ENCODE peak calls at places on chromosomes 13 and 19, in four cellular contexts. C, H, W and Q are unnamed samples.

GRCh38 chr13:21322304-21322965 is 136.7 kb downstream of the ZDHHC20 start:
- DNase-seq in C (no peak), H (no peak), W (no peak), Q (no peak)

GRCh38 chr13:46561691-46562090 is 8.7 kb downstream of the LRCH1 start:
- DNase-seq in C (no peak), H (no peak), W (no peak), Q (peak; percentile 61)

GRCh38 chr13:33251131-33251629 is 34.4 kb downstream of the STARD13 start:
- DNase-seq in C (no peak), H (no peak), W (no peak), Q (peak; percentile 87)

GRCh38 chr19:48418317-48419064 is 25.0 kb downstream of the GRIN2D start:
- DNase-seq in C (no peak), H (peak; percentile 80), W (no peak), Q (no peak)

GRCh38 chr13:37344051-37344450 is 238.6 kb upstream of the CSNK1A1L start:
- DNase-seq in C (no peak), H (no peak), W (no peak), Q (no peak)

GRCh38 chr13:66940113-66940512 is 290.0 kb downstream of the PCDH9 start:
- DNase-seq in C (no peak), H (no peak), W (no peak), Q (peak; percentile 47)

GRCh38 chr13:42377640-42378382 is 105.9 kb downstream of the AKAP11 start:
- DNase-seq in C (no peak), H (no peak), W (no peak), Q (no peak)

GRCh38 chr13:92842145-92842544 is 384.5 kb upstream of the GPC6 start:
- DNase-seq in C (no peak), H (no peak), W (no peak), Q (no peak)

GRCh38 chr13:50485979-50486935 is 357.2 kb downstream of the DLEU7 start:
- DNase-seq in C (no peak), H (peak; percentile 42), W (no peak), Q (no peak)

GRCh38 chr13:57583529-57583928 is 48.0 kb upstream of the PCDH17 start:
- DNase-seq in C (no peak), H (no peak), W (no peak), Q (no peak)

GRCh38 chr19:19115954-19116353 is 22.3 kb downstream of the TMEM161A start:
- DNase-seq in C (no peak), H (peak; percentile 73), W (peak; percentile 45), Q (no peak)
- TF ChIP-seq JUN in C (no peak), H (no peak), W (no peak), Q (no peak)

DNA sequence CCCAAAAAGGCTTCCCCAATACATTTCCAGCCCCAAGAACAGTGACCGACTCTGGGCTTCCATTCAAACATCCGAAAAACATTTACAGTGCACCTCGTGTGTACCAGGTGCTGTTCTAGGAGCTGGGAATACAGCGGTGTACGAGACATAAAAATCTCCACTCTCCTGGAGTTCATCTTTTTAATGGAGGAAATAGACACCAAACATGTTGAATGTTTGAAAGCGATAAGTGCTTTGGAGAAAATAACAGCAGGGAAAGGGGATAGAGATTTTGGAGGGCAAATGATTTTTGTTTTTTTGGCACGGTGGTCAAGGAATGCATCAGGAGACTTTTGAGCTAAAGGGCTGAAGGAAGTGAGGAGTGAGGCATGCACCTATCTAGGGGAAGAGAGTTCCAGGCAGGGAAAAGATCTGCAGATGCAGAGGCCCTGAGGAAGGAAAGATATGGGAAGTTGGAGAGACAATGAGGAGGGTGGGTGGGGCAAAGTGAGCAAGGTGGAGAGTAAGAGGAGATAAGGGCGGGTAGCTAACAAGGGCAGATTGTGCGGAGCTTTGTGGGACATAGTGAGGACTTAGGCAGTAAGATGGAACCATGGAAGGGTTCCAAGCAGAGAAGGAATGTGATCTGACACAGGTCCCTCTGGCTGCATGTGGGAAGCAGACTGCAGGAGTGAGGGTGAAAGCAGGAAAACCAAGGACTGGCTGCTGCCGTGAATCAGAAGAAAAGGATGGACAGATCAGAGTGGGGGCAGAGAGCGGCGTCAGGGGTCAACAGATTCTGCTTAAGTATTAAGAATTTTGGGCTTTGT is 703 bp upstream of the FBL start:
- DNase-seq in C (no peak), H (peak; percentile 91), W (no peak), Q (no peak)
- TF ChIP-seq EZH2 in C (no peak), H (no peak), W (no peak), Q (no peak)

DNA sequence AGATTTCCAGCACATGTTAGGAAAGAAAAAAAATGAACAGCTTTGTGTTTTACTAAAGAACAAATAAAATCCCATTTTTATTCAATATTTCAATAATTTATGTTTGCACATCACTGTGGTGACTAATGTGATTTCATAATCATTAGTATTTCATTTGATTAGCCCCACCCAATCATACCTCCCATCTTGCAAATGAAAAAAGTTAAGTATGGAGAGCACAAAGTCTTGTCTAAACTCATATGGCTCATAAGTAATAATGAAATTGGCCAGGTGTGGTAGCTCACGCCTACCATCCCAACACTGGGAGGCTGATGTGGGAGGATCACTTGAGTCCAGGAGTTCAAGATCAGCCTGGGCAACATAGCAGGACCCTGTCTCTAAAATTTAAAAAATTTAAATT is 3.8 kb downstream of the ZNF490 start:
- DNase-seq in C (no peak), H (no peak), W (no peak), Q (no peak)
- TF ChIP-seq JUN in C (no peak), H (no peak), W (no peak), Q (no peak)

DNA sequence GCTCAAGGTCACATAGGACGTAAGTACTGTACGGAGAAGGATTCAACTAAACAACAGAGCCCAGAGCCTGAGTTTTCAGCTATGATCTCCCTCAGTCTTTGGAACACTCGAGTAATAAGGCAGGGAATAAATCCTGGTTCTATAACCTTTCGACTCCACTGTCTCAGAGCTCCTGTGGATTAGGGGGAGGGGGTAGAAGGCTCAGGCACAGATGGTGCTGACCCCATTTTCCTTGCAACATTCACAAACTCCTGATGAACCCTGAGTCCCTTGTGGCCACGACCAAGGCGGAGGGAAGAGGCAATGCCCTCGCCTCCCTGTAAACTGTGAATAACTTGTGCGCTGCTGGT is 21.3 kb downstream of the NOVA2 start:
- DNase-seq in C (no peak), H (no peak), W (no peak), Q (no peak)
- TF ChIP-seq EZH2 in C (no peak), H (no peak), W (no peak), Q (no peak)

GRCh38 chr19:40754611-40755247 is 3.7 kb downstream of the SNRPA start:
- DNase-seq in C (no peak), H (no peak), W (peak; percentile 62), Q (no peak)
- TF ChIP-seq JUN in C (no peak), H (no peak), W (no peak), Q (no peak)

DNA sequence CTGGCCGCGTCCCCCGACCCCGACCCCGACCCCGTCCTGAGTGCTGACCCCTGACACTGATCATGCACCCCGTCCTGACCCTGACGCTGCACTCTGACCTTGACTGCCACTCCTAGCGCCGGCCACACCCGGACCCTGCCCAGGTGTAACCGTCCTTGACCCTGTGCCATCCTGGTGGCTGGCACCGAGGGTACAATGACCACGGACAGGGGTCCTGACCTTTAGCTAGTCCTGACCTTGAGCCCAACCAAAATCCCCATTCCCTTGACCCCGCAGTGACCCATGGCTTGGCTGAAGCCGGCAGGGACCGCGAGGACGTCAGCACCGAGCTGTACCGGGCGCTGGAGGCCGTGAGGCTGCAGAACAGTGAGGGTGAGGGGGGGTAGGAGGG is 25.9 kb downstream of the CLEC4M start:
- DNase-seq in C (no peak), H (no peak), W (no peak), Q (no peak)
- TF ChIP-seq EZH2 in C (no peak), H (no peak), W (no peak), Q (no peak)

DNA sequence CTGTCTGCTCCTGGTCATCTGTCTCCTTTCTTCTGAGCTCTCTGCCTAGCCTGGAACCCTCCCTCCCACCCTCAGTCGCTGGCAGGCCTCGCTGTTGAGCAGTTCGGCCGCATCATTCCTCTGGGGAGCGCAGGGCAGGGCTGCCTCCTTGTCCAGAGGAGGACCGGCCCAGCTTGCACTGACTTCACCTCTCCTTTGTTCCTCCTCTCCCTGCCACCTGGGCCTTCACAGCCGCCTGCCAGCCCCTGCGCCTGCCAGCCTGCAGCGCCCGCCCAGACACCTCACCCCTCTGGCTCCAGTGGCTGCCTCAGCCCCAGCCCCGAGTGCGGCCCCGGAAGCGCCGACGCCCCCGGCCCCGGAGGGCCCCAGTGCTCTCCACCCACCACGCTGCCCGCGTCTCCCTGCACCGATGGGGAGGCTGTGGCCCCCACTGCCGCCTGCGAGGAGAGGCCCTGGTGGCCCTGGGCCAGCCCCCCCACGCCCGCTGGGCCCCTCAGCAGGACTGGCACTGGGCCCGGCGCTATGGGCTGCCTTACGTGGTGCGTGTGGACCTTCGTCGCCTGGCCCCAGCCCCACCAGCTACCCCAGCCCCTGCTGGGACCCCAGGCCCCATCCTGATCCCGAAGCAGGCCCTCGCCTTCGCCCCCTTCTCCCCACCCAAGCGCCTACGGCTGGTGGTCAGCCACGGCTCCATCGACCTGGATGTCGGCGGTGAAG is 7.2 kb downstream of the KMT5C start:
- DNase-seq in C (no peak), H (no peak), W (no peak), Q (no peak)
- TF ChIP-seq JUN in C (no peak), H (no peak), W (no peak), Q (no peak)

DNA sequence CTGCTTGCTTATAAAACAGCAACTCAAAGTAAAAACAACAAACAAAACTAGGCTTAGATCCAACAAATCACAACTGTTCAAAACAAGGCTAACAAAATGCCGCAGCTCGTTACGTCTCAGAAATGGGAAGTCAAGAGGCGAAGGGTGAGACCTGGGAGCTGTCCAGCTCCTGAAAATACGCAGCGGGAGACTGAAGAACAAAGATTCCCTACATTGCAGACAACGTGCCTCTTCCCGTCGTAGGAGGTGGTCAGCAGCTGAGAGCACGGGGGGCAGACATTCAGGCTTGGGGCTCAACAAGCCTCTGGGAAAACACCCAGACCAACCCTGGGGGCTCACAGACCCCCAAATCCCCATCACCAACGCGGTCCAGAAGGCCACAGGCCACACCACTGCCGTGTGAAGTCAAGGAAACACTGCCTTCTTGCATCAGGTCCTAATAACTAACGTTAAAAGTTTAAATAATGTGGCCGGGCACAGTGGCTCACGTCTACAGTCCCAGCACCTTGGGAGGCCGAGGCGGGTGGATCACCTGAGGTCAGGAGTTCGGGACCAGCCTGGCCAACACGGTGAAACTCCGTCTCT is 13.5 kb downstream of the PLPP2 start:
- DNase-seq in C (no peak), H (peak; percentile 56), W (no peak), Q (peak; percentile 33)
- TF ChIP-seq EZH2 in C (no peak), H (no peak), W (no peak), Q (no peak)

GRCh38 chr19:50922316-50922853 is 11.2 kb upstream of the KLK4 start:
- DNase-seq in C (peak; percentile 59), H (peak; percentile 89), W (peak; percentile 74), Q (peak; percentile 65)
- TF ChIP-seq JUN in C (no peak), H (no peak), W (no peak), Q (no peak)

GRCh38 chr19:2551172-2551863 is 75.4 kb downstream of the GADD45B start:
- DNase-seq in C (no peak), H (no peak), W (no peak), Q (no peak)
- TF ChIP-seq EZH2 in C (no peak), H (no peak), W (no peak), Q (no peak)